ENCODE peak calls at places on chromosomes 3 and 15, in seven cellular contexts. E, U, S, W, K, F and X are unnamed samples.

GRCh38 chr3:83035704-83036010 is 1274.2 kb upstream of the GBE1 start:
- DNase-seq in E (no peak), U (no peak), S (no peak), W (no peak), K (no peak), F (no peak), X (no peak)

GRCh38 chr15:89101302-89102191 is 13.3 kb downstream of the ABHD2 start:
- DNase-seq in E (no peak), U (no peak), S (no peak), W (no peak), K (peak; percentile 50), F (peak; percentile 28), X (no peak)

GRCh38 chr15:100766225-100767001 is 113.2 kb upstream of the ALDH1A3 start:
- DNase-seq in E (no peak), U (no peak), S (no peak), W (no peak), K (no peak), F (no peak), X (no peak)

GRCh38 chr15:74037171-74038117 is 42.9 kb downstream of the PML start:
- DNase-seq in E (no peak), U (no peak), S (no peak), W (no peak), K (no peak), F (no peak), X (no peak)

GRCh38 chr3:150237490-150237889 is 170.6 kb upstream of the TSC22D2 start:
- DNase-seq in E (no peak), U (no peak), S (no peak), W (no peak), K (no peak), F (no peak), X (no peak)

GRCh38 chr3:77825045-77825827 is 785.3 kb downstream of the ROBO2 start:
- DNase-seq in E (no peak), U (peak; percentile 30), S (no peak), W (no peak), K (peak; percentile 31), F (peak; percentile 1), X (no peak)

GRCh38 chr3:178352300-178353021 is 183.8 kb upstream of the KCNMB2 start:
- DNase-seq in E (no peak), U (no peak), S (no peak), W (no peak), K (no peak), F (peak; percentile 57), X (no peak)

GRCh38 chr15:98431171-98431570 is 217.2 kb upstream of the IGF1R start:
- DNase-seq in E (no peak), U (no peak), S (no peak), W (no peak), K (no peak), F (no peak), X (no peak)

GRCh38 chr3:37741644-37742043 is 120.0 kb upstream of the CTDSPL start:
- DNase-seq in E (no peak), U (peak; percentile 66), S (no peak), W (no peak), K (peak; percentile 36), F (peak; percentile 18), X (no peak)

GRCh38 chr15:76163429-76164020 is 103.7 kb downstream of the TMEM266 start:
- DNase-seq in E (no peak), U (peak; percentile 92), S (no peak), W (peak; percentile 25), K (peak; percentile 63), F (peak; percentile 74), X (no peak)

GRCh38 chr3:28924744-28925360 is 356.0 kb upstream of the RBMS3 start:
- DNase-seq in E (no peak), U (no peak), S (no peak), W (no peak), K (no peak), F (no peak), X (no peak)

GRCh38 chr3:116815321-116815720 is 105.7 kb downstream of the TUSC7 start:
- DNase-seq in E (no peak), U (no peak), S (no peak), W (no peak), K (no peak), F (no peak), X (no peak)

GRCh38 chr3:71421475-71421819 is 162.1 kb downstream of the FOXP1 start:
- DNase-seq in E (no peak), U (no peak), S (no peak), W (no peak), K (no peak), F (no peak), X (no peak)

GRCh38 chr3:122299222-122299621 is 25.8 kb upstream of the CSTA start:
- DNase-seq in E (no peak), U (no peak), S (no peak), W (no peak), K (no peak), F (no peak), X (no peak)
- H3K4me3 ChIP-seq in E (no peak overlapping the region), U (no peak overlapping the region), S (no peak overlapping the region), W (no peak overlapping the region), K (no peak overlapping the region), F (no peak overlapping the region), X (no peak overlapping the region)

GRCh38 chr15:60096157-60096556 is 92.0 kb downstream of the FOXB1 start:
- DNase-seq in E (no peak), U (no peak), S (no peak), W (no peak), K (no peak), F (no peak), X (no peak)
- H3K27me3 ChIP-seq in E (no peaks in the 10 kb centered on the region), U (no peaks in the 10 kb centered on the region), S (peaks cover 5% of the 10 kb centered on the region), W (no peaks in the 10 kb centered on the region), K (no peaks in the 10 kb centered on the region), F (no peaks in the 10 kb centered on the region), X (no peaks in the 10 kb centered on the region)

GRCh38 chr15:25287823-25288222 is 151.0 kb downstream of the UBE3A start:
- DNase-seq in E (no peak), U (no peak), S (no peak), W (no peak), K (no peak), F (no peak), X (no peak)
- H3K9me3 ChIP-seq in E (no peaks in the 10 kb centered on the region), U (no peaks in the 10 kb centered on the region), S (peaks cover 10% of the 10 kb centered on the region), W (peaks cover 3% of the 10 kb centered on the region), K (no peaks in the 10 kb centered on the region), F (peaks cover 3% of the 10 kb centered on the region), X (no peaks in the 10 kb centered on the region)

GRCh38 chr15:45372032-45372995 is 6.0 kb downstream of the GATM start:
- DNase-seq in E (no peak), U (no peak), S (no peak), W (no peak), K (no peak), F (no peak), X (no peak)
- H3K4me3 ChIP-seq in E (no peak overlapping the region), U (peak overlapping the region; percentile 84), S (no peak overlapping the region), W (no peak overlapping the region), K (no peak overlapping the region), F (no peak overlapping the region), X (no peak overlapping the region)

GRCh38 chr15:59059076-59059597 is 45.8 kb upstream of the CCNB2 start:
- DNase-seq in E (no peak), U (no peak), S (no peak), W (no peak), K (no peak), F (no peak), X (no peak)
- H3K27me3 ChIP-seq in E (no peaks in the 10 kb centered on the region), U (no peaks in the 10 kb centered on the region), S (no peaks in the 10 kb centered on the region), W (no peaks in the 10 kb centered on the region), K (no peaks in the 10 kb centered on the region), F (no peaks in the 10 kb centered on the region), X (no peaks in the 10 kb centered on the region)

GRCh38 chr3:52783211-52783555 is 5.8 kb downstream of the ITIH1 start:
- DNase-seq in E (no peak), U (peak; percentile 4), S (no peak), W (no peak), K (no peak), F (no peak), X (no peak)
- H3K9me3 ChIP-seq in E (no peaks in the 10 kb centered on the region), U (no peaks in the 10 kb centered on the region), S (no peaks in the 10 kb centered on the region), W (no peaks in the 10 kb centered on the region), K (no peaks in the 10 kb centered on the region), F (no peaks in the 10 kb centered on the region), X (no peaks in the 10 kb centered on the region)

GRCh38 chr15:40843183-40843884 is 514 bp upstream of the SPINT1 start:
- DNase-seq in E (no peak), U (no peak), S (no peak), W (no peak), K (no peak), F (no peak), X (no peak)
- H3K4me3 ChIP-seq in E (no peak overlapping the region), U (peak overlapping the region; percentile 73), S (no peak overlapping the region), W (peak overlapping the region; percentile 77), K (peak overlapping the region; percentile 81), F (peak overlapping the region; percentile 85), X (no peak overlapping the region)

GRCh38 chr3:14548321-14548729 is 8.2 kb upstream of the GRIP2 start:
- DNase-seq in E (peak; percentile 53), U (peak; percentile 54), S (no peak), W (no peak), K (peak; percentile 56), F (peak; percentile 61), X (peak; percentile 29)
- H3K27me3 ChIP-seq in E (no peaks in the 10 kb centered on the region), U (no peaks in the 10 kb centered on the region), S (no peaks in the 10 kb centered on the region), W (no peaks in the 10 kb centered on the region), K (no peaks in the 10 kb centered on the region), F (no peaks in the 10 kb centered on the region), X (no peaks in the 10 kb centered on the region)